ENCODE peak calls at places on chromosomes 11 and 22, in four cellular contexts. K, D, O and U are unnamed samples.

GRCh38 chr11:128687321-128687720 is 6.6 kb upstream of the FLI1 start:
- DNase-seq in K (peak; percentile 5), D (peak; percentile 82), O (no peak), U (no peak)

GRCh38 chr11:47437746-47438418 is 11.1 kb downstream of the RAPSN start:
- DNase-seq in K (no peak), D (no peak), O (no peak), U (peak; percentile 68)

GRCh38 chr11:74701351-74701750 is 29.9 kb downstream of the CHRDL2 start:
- DNase-seq in K (peak; percentile 73), D (peak; percentile 78), O (peak; percentile 23), U (peak; percentile 20)

GRCh38 chr11:131640320-131640719 is 269.9 kb downstream of the NTM start:
- DNase-seq in K (no peak), D (no peak), O (no peak), U (no peak)

GRCh38 chr11:126790550-126790981 is 210.0 kb downstream of the KIRREL3 start:
- DNase-seq in K (peak; percentile 2), D (no peak), O (no peak), U (no peak)

GRCh38 chr22:32917577-32918375 is 116.3 kb downstream of the TIMP3 start:
- DNase-seq in K (no peak), D (no peak), O (no peak), U (no peak)

GRCh38 chr22:47160781-47161520 is 398.5 kb downstream of the TBC1D22A start:
- DNase-seq in K (no peak), D (no peak), O (no peak), U (no peak)

GRCh38 chr11:13775471-13775870 is 107.0 kb downstream of the FAR1 start:
- DNase-seq in K (no peak), D (no peak), O (no peak), U (no peak)

GRCh38 chr11:64789331-64790204 is 11.2 kb upstream of the SF1 start:
- DNase-seq in K (no peak), D (no peak), O (no peak), U (no peak)

GRCh38 chr11:71456294-71456693 is 3.3 kb downstream of the NADSYN1 start:
- DNase-seq in K (no peak), D (no peak), O (no peak), U (no peak)

GRCh38 chr11:92457250-92457649 is 232.6 kb downstream of the FAT3 start:
- DNase-seq in K (no peak), D (no peak), O (no peak), U (no peak)

GRCh38 chr11:93075782-93076181 is 106.3 kb downstream of the MTNR1B start:
- DNase-seq in K (no peak), D (no peak), O (no peak), U (no peak)

GRCh38 chr11:103806130-103806900 is 230.1 kb upstream of the DDI1 start:
- DNase-seq in K (no peak), D (no peak), O (no peak), U (no peak)

GRCh38 chr11:60966867-60967266 is 4.6 kb upstream of the CD6 start:
- DNase-seq in K (no peak), D (no peak), O (no peak), U (no peak)

GRCh38 chr11:450809-451451 is 851 bp downstream of the PTDSS2 start:
- DNase-seq in K (peak; percentile 83), D (no peak), O (peak; percentile 38), U (peak; percentile 70)

GRCh38 chr11:35235944-35236666 is 97.1 kb downstream of the CD44 start:
- DNase-seq in K (no peak), D (no peak), O (peak; percentile 61), U (no peak)

GRCh38 chr11:121930004-121930965 is 185.7 kb downstream of the BLID start:
- DNase-seq in K (no peak), D (no peak), O (no peak), U (no peak)

GRCh38 chr22:30422481-30423295 is 2.9 kb upstream of the MTFP1 start:
- DNase-seq in K (peak; percentile 73), D (peak; percentile 76), O (peak; percentile 89), U (peak; percentile 81)

GRCh38 chr11:119585038-119585666 is 143.8 kb downstream of the NECTIN1 start:
- DNase-seq in K (no peak), D (peak; percentile 76), O (no peak), U (no peak)

GRCh38 chr11:28512143-28512756 is 404.1 kb downstream of the METTL15 start:
- DNase-seq in K (no peak), D (no peak), O (no peak), U (no peak)

GRCh38 chr11:68948496-68948895 is 32.3 kb downstream of the MRGPRD start:
- DNase-seq in K (no peak), D (no peak), O (no peak), U (no peak)

GRCh38 chr11:84536456-84536855 is 1090.7 kb downstream of the DLG2 start:
- DNase-seq in K (no peak), D (no peak), O (no peak), U (no peak)

GRCh38 chr11:102933627-102934026 is 21.9 kb downstream of the MMP13 start:
- DNase-seq in K (no peak), D (no peak), O (no peak), U (no peak)

GRCh38 chr11:102572537-102573220 is 42.1 kb upstream of the MMP7 start:
- DNase-seq in K (no peak), D (no peak), O (no peak), U (no peak)

GRCh38 chr11:62193954-62194353 is 3.9 kb downstream of the SCGB1D1 start:
- DNase-seq in K (peak; percentile 13), D (peak; percentile 65), O (no peak), U (no peak)

GRCh38 chr11:3014314-3014938 is 22.3 kb upstream of the NAP1L4 start:
- DNase-seq in K (no peak), D (no peak), O (no peak), U (no peak)

GRCh38 chr11:125166347-125166841 is 1.8 kb downstream of the PKNOX2 start:
- DNase-seq in K (no peak), D (peak; percentile 64), O (no peak), U (no peak)
- TF ChIP-seq FOSL1 in K (no peak), D (no peak), O (no peak), U (no peak)

DNA sequence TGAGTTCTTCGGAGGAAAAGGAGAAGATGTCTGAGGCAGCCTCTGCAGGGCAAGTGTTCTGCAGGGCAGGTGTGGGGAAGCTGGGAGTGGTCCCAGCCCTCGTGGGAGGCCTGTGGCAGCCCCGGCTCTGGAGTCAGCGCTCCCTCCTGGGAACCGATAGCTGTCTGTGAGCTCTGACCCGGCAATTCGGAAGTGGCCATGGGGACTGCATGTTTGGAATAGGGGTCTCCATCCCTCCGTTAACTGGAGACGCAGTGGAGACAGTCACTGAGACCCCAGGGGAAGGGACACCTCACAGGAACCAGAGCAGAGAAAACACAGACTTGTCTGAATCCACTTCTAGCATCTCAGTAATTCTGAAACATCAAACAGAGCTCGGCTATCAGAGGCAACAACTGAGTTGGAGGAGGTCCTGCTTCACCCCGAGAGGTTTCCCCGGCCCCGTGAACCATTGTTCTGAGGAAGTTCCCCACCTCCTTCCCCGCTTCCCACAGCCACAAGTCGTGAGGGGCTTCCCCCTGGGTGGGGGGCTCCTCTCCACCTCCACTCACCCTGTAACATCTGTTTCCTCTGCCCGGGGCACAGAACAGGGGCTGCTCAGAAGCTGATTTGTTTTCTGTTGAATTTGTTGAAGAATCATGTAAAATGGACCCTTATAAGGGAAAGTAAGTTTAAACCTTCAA is 99.7 kb downstream of the BRD1 start:
- DNase-seq in K (no peak), D (no peak), O (no peak), U (no peak)
- TF ChIP-seq FOSL1 in K (no peak), D (no peak), O (no peak), U (no peak)

DNA sequence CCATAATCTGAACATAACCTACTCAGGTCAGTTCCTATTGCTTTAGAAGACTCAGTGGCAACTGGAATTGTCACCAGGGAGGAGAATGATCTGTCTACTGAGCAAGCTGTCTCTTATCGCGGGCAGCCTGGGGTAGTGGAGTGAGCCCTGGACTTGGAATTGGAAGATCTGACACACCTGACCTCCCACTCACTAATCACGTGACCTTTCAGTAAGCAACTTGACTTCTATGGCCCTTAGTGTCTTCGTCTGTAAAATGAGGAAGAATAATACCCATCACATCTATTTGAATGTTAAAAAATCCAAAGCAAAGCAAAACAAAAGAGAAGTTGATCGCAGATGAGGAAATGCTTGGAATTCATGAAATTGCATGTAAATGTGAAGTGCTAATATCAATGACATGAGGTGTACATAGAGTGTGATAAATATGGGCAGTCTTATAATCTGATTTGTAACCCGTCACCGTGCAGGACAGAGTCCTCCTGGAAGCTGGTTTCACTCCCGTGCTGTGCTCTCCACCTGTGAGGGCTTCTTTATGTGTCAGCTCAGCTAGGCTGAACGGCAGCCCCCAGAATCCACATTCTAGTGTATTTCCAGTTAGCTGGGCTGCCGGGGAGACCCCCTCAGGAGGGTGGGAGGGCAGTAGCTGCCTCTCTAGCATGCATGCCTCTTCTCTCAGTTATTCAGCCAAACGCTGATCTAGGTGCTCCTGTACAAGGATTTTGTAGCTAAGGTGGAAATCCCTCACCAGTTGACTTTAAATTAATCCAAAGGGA is 482.9 kb downstream of the OPCML start:
- DNase-seq in K (no peak), D (no peak), O (no peak), U (no peak)
- TF ChIP-seq FOSL1 in K (no peak), D (no peak), O (no peak), U (no peak)

DNA sequence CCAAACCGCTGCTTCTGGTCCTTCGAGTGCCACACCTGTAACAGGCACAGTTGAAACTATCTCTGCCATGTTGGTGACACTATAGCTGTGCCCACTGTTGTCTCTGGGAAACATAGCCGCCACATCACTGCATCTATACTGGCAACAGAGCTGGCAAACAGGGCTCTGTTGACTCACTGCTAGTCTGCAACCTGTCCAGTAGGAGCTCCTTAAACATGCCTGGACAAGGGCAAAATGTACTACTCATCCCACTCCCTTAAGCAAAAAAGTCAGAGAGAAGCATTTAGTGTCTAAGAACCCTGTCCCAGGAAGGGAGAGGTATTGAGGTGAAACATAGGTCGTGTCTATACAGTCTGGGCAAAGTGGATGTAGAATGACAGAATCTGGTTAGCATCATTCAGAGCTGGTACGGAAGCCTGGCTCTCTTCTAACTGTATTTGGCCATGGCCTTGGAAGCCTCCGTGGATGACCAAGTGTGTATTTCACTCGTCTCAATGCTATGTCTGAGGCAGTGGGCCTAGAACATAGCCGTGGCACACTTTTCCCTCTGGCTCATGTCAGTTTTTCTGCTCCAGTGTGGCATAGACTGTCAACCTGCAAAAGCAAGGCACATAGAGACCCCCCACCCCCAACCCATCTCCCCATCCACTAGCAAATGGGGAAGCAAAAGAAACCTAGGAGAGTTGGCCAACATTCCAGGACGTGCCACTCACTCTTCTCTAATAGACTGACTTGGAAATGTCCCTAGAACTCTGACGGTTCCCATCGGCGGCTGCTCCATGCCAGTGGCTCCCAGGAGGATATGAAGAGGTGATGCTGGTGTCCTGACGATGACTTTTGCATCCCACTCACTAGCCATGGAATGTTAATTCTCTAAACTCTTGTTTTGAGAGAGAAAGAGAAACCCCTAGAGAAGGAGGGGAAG is 21.4 kb upstream of the PISD start:
- DNase-seq in K (no peak), D (no peak), O (no peak), U (no peak)
- TF ChIP-seq FOSL1 in K (no peak), D (no peak), O (no peak), U (no peak)

DNA sequence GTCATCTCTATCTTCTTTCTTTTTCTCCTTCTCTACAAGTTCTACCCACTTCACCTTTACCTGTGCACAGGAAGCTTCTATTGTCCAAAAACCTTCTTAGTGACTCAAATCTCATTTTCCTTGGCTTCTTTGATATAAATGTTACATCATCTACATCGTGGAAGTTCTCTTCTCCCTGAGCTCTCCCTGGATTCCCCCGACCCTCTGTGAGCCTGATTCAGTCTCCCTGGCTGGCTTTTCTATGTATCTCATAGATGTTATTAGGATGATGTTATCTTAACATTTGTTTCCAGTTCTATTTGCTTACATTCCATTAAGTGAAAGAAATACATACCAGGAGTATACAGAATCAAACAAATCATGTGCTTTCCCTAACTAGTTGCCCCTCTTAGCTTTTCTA is 235.8 kb upstream of the PITPNB start:
- DNase-seq in K (no peak), D (no peak), O (no peak), U (no peak)
- TF ChIP-seq FOSL1 in K (no peak), D (no peak), O (no peak), U (no peak)

GRCh38 chr22:25623851-25624250 is 59.4 kb downstream of the GRK3 start:
- DNase-seq in K (no peak), D (no peak), O (no peak), U (no peak)
- TF ChIP-seq FOSL1 in K (no peak), D (no peak), O (no peak), U (no peak)